ENCODE peak calls at places on chromosome 13, in seven cellular contexts. One of them, this sample, is unnamed.

GRCh38 chr13:110469597-110469996 is 91.9 kb downstream of the RAB20 start:
- DNase-seq in PC-3: no peak
- DNase-seq in aorta: no peak
- DNase-seq in stomach: no peak
- DNase-seq in naive thymus-derived CD4-positive, alpha-beta T cell: no peak
- DNase-seq in body of pancreas: no peak
- DNase-seq in CD8-positive, alpha-beta T cell: no peak
- DNase-seq in this sample: no peak

GRCh38 chr13:52070929-52071523 is 46.5 kb downstream of the UTP14C start:
- DNase-seq in aorta: no peak
- DNase-seq in body of pancreas: no peak
- DNase-seq in naive thymus-derived CD4-positive, alpha-beta T cell: no peak
- DNase-seq in stomach: no peak
- DNase-seq in PC-3: no peak
- DNase-seq in CD8-positive, alpha-beta T cell: no peak
- DNase-seq in this sample: no peak

GRCh38 chr13:109694972-109695371 is 91.4 kb downstream of the IRS2 start:
- DNase-seq in CD8-positive, alpha-beta T cell: no peak
- DNase-seq in stomach: no peak
- DNase-seq in body of pancreas: no peak
- DNase-seq in PC-3: no peak
- DNase-seq in naive thymus-derived CD4-positive, alpha-beta T cell: no peak
- DNase-seq in aorta: no peak
- DNase-seq in this sample: no peak

GRCh38 chr13:50437252-50437651 is 406.2 kb downstream of the DLEU7 start:
- DNase-seq in body of pancreas: no peak
- DNase-seq in CD8-positive, alpha-beta T cell: no peak
- DNase-seq in naive thymus-derived CD4-positive, alpha-beta T cell: no peak
- DNase-seq in aorta: no peak
- DNase-seq in stomach: no peak
- DNase-seq in PC-3: no peak
- DNase-seq in this sample: no peak

GRCh38 chr13:44573790-44574465 is 2.2 kb downstream of the TSC22D1 start:
- DNase-seq in PC-3: peak; percentile 56
- DNase-seq in naive thymus-derived CD4-positive, alpha-beta T cell: no peak
- DNase-seq in CD8-positive, alpha-beta T cell: no peak
- DNase-seq in aorta: no peak
- DNase-seq in body of pancreas: peak; percentile 27
- DNase-seq in stomach: peak; percentile 67
- DNase-seq in this sample: no peak

GRCh38 chr13:78657699-78658629 is 991 bp downstream of the OBI1 start:
- DNase-seq in aorta: no peak
- DNase-seq in CD8-positive, alpha-beta T cell: no peak
- DNase-seq in stomach: no peak
- DNase-seq in PC-3: peak; percentile 38
- DNase-seq in body of pancreas: no peak
- DNase-seq in naive thymus-derived CD4-positive, alpha-beta T cell: no peak
- DNase-seq in this sample: no peak

GRCh38 chr13:27168870-27169525 is 2.6 kb downstream of the USP12 start:
- DNase-seq in naive thymus-derived CD4-positive, alpha-beta T cell: no peak
- DNase-seq in body of pancreas: no peak
- DNase-seq in stomach: no peak
- DNase-seq in PC-3: peak; percentile 29
- DNase-seq in CD8-positive, alpha-beta T cell: no peak
- DNase-seq in aorta: no peak
- DNase-seq in this sample: no peak

GRCh38 chr13:19967619-19968018 is 9.1 kb downstream of the ZMYM2 start:
- DNase-seq in PC-3: no peak
- DNase-seq in CD8-positive, alpha-beta T cell: no peak
- DNase-seq in naive thymus-derived CD4-positive, alpha-beta T cell: no peak
- DNase-seq in aorta: no peak
- DNase-seq in body of pancreas: no peak
- DNase-seq in stomach: no peak
- DNase-seq in this sample: no peak

GRCh38 chr13:38866649-38867048 is 124.0 kb downstream of the STOML3 start:
- DNase-seq in naive thymus-derived CD4-positive, alpha-beta T cell: no peak
- DNase-seq in CD8-positive, alpha-beta T cell: no peak
- DNase-seq in PC-3: peak; percentile 34
- DNase-seq in aorta: no peak
- DNase-seq in stomach: no peak
- DNase-seq in body of pancreas: no peak
- DNase-seq in this sample: no peak

GRCh38 chr13:99327761-99328160 is 20.6 kb upstream of the GPR183 start:
- DNase-seq in body of pancreas: no peak
- DNase-seq in naive thymus-derived CD4-positive, alpha-beta T cell: no peak
- DNase-seq in PC-3: no peak
- DNase-seq in stomach: no peak
- DNase-seq in CD8-positive, alpha-beta T cell: no peak
- DNase-seq in aorta: no peak
- DNase-seq in this sample: no peak

GRCh38 chr13:38899581-38899980 is 91.0 kb downstream of the STOML3 start:
- DNase-seq in body of pancreas: no peak
- DNase-seq in CD8-positive, alpha-beta T cell: no peak
- DNase-seq in naive thymus-derived CD4-positive, alpha-beta T cell: no peak
- DNase-seq in PC-3: no peak
- DNase-seq in aorta: no peak
- DNase-seq in stomach: no peak
- DNase-seq in this sample: no peak

GRCh38 chr13:51225034-51225433 is 2.8 kb downstream of the FAM124A start:
- DNase-seq in aorta: no peak
- DNase-seq in stomach: no peak
- DNase-seq in PC-3: no peak
- DNase-seq in CD8-positive, alpha-beta T cell: no peak
- DNase-seq in body of pancreas: no peak
- DNase-seq in naive thymus-derived CD4-positive, alpha-beta T cell: no peak
- DNase-seq in this sample: no peak

GRCh38 chr13:105918842-105919741 is 616.4 kb downstream of the EFNB2 start:
- DNase-seq in naive thymus-derived CD4-positive, alpha-beta T cell: no peak
- DNase-seq in body of pancreas: no peak
- DNase-seq in PC-3: peak; percentile 90
- DNase-seq in stomach: peak; percentile 54
- DNase-seq in CD8-positive, alpha-beta T cell: no peak
- DNase-seq in aorta: no peak
- DNase-seq in this sample: peak; percentile 77

GRCh38 chr13:86174632-86175031 is 375.4 kb upstream of the SLITRK6 start:
- DNase-seq in PC-3: peak; percentile 7
- DNase-seq in body of pancreas: no peak
- DNase-seq in stomach: no peak
- DNase-seq in naive thymus-derived CD4-positive, alpha-beta T cell: no peak
- DNase-seq in CD8-positive, alpha-beta T cell: no peak
- DNase-seq in aorta: no peak
- DNase-seq in this sample: no peak

GRCh38 chr13:105135852-105136251 is 1399.6 kb downstream of the EFNB2 start:
- DNase-seq in PC-3: no peak
- DNase-seq in body of pancreas: no peak
- DNase-seq in naive thymus-derived CD4-positive, alpha-beta T cell: no peak
- DNase-seq in CD8-positive, alpha-beta T cell: no peak
- DNase-seq in stomach: no peak
- DNase-seq in aorta: no peak
- DNase-seq in this sample: no peak

GRCh38 chr13:99960663-99961440 is 10.7 kb downstream of the ZIC5 start:
- DNase-seq in PC-3: no peak
- DNase-seq in CD8-positive, alpha-beta T cell: no peak
- DNase-seq in body of pancreas: no peak
- DNase-seq in stomach: peak; percentile 11
- DNase-seq in aorta: no peak
- DNase-seq in naive thymus-derived CD4-positive, alpha-beta T cell: no peak
- DNase-seq in this sample: peak; percentile 34

GRCh38 chr13:49690133-49690989 is 925 bp downstream of the EBPL start:
- DNase-seq in aorta: no peak
- DNase-seq in stomach: peak; percentile 35
- DNase-seq in PC-3: peak; percentile 67
- DNase-seq in body of pancreas: peak; percentile 65
- DNase-seq in CD8-positive, alpha-beta T cell: no peak
- DNase-seq in naive thymus-derived CD4-positive, alpha-beta T cell: no peak
- DNase-seq in this sample: no peak

GRCh38 chr13:77583551-77583950 is 48.0 kb downstream of the SCEL start:
- DNase-seq in CD8-positive, alpha-beta T cell: no peak
- DNase-seq in body of pancreas: no peak
- DNase-seq in stomach: no peak
- DNase-seq in aorta: no peak
- DNase-seq in naive thymus-derived CD4-positive, alpha-beta T cell: no peak
- DNase-seq in PC-3: no peak
- DNase-seq in this sample: no peak

GRCh38 chr13:26515721-26516120 is 41.8 kb upstream of the WASF3 start:
- DNase-seq in PC-3: no peak
- DNase-seq in body of pancreas: no peak
- DNase-seq in naive thymus-derived CD4-positive, alpha-beta T cell: no peak
- DNase-seq in stomach: no peak
- DNase-seq in CD8-positive, alpha-beta T cell: no peak
- DNase-seq in aorta: no peak
- DNase-seq in this sample: no peak

GRCh38 chr13:78176880-78177279 is 258.2 kb upstream of the EDNRB start:
- DNase-seq in naive thymus-derived CD4-positive, alpha-beta T cell: no peak
- DNase-seq in stomach: no peak
- DNase-seq in body of pancreas: no peak
- DNase-seq in PC-3: no peak
- DNase-seq in aorta: no peak
- DNase-seq in CD8-positive, alpha-beta T cell: no peak
- DNase-seq in this sample: no peak

GRCh38 chr13:77555246-77555645 is 19.7 kb downstream of the SCEL start:
- DNase-seq in PC-3: no peak
- DNase-seq in CD8-positive, alpha-beta T cell: no peak
- DNase-seq in stomach: no peak
- DNase-seq in aorta: no peak
- DNase-seq in body of pancreas: no peak
- DNase-seq in naive thymus-derived CD4-positive, alpha-beta T cell: no peak
- DNase-seq in this sample: no peak

GRCh38 chr13:49540552-49540951 is 44.8 kb downstream of the PHF11 start:
- DNase-seq in PC-3: peak; percentile 7
- DNase-seq in CD8-positive, alpha-beta T cell: no peak
- DNase-seq in stomach: no peak
- DNase-seq in aorta: no peak
- DNase-seq in naive thymus-derived CD4-positive, alpha-beta T cell: no peak
- DNase-seq in body of pancreas: no peak
- DNase-seq in this sample: no peak

GRCh38 chr13:51811920-51812328 is 8.0 kb upstream of the DHRS12 start:
- DNase-seq in aorta: no peak
- DNase-seq in naive thymus-derived CD4-positive, alpha-beta T cell: no peak
- DNase-seq in body of pancreas: no peak
- DNase-seq in stomach: no peak
- DNase-seq in CD8-positive, alpha-beta T cell: no peak
- DNase-seq in PC-3: no peak
- DNase-seq in this sample: no peak

GRCh38 chr13:20360041-20360491 is 127.9 kb upstream of the GJB6 start:
- DNase-seq in stomach: no peak
- DNase-seq in naive thymus-derived CD4-positive, alpha-beta T cell: no peak
- DNase-seq in CD8-positive, alpha-beta T cell: no peak
- DNase-seq in body of pancreas: peak; percentile 39
- DNase-seq in aorta: no peak
- DNase-seq in PC-3: peak; percentile 70
- DNase-seq in this sample: no peak

GRCh38 chr13:110061270-110061669 is 245.7 kb downstream of the COL4A1 start:
- DNase-seq in aorta: no peak
- DNase-seq in body of pancreas: no peak
- DNase-seq in CD8-positive, alpha-beta T cell: no peak
- DNase-seq in stomach: no peak
- DNase-seq in PC-3: no peak
- DNase-seq in naive thymus-derived CD4-positive, alpha-beta T cell: no peak
- DNase-seq in this sample: no peak

GRCh38 chr13:102675115-102675514 is 19.7 kb downstream of the METTL21C start:
- DNase-seq in naive thymus-derived CD4-positive, alpha-beta T cell: no peak
- DNase-seq in stomach: no peak
- DNase-seq in body of pancreas: no peak
- DNase-seq in aorta: no peak
- DNase-seq in PC-3: no peak
- DNase-seq in CD8-positive, alpha-beta T cell: no peak
- DNase-seq in this sample: no peak
- H3K36me3 ChIP-seq in naive thymus-derived CD4-positive, alpha-beta T cell: peaks cover 14% of the 10 kb centered on the region
- H3K36me3 ChIP-seq in stomach: peaks cover 86% of the 10 kb centered on the region
- H3K36me3 ChIP-seq in body of pancreas: no peaks in the 10 kb centered on the region
- H3K36me3 ChIP-seq in aorta: no peaks in the 10 kb centered on the region
- H3K36me3 ChIP-seq in PC-3: peaks cover 7% of the 10 kb centered on the region
- H3K36me3 ChIP-seq in CD8-positive, alpha-beta T cell: peaks cover 32% of the 10 kb centered on the region
- H3K36me3 ChIP-seq in this sample: peaks cover 73% of the 10 kb centered on the region

DNA sequence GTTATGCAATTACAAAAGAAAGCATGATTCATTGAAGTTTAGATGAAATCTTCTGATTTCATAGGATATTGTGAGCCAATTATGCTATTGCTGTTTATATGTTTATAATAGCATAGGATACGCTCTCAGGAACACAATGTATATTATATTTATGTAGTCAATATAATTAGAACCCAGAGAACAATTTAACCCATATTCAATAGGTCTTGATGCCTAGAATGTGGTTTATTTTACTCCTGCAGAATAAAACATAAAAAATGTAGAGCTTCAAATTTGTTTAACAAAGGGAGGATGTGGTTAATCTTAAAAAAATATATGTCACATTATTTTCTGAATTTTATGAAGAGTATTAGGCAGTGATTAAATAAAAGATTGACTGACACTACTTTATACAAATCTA is 380.8 kb upstream of the SPRY2 start:
- DNase-seq in aorta: no peak
- DNase-seq in PC-3: no peak
- DNase-seq in body of pancreas: no peak
- DNase-seq in naive thymus-derived CD4-positive, alpha-beta T cell: no peak
- DNase-seq in CD8-positive, alpha-beta T cell: no peak
- DNase-seq in stomach: no peak
- DNase-seq in this sample: no peak
- H3K9me3 ChIP-seq in aorta: no peaks in the 10 kb centered on the region
- H3K9me3 ChIP-seq in PC-3: no peaks in the 10 kb centered on the region
- H3K9me3 ChIP-seq in body of pancreas: no peaks in the 10 kb centered on the region
- H3K9me3 ChIP-seq in naive thymus-derived CD4-positive, alpha-beta T cell: no peaks in the 10 kb centered on the region
- H3K9me3 ChIP-seq in CD8-positive, alpha-beta T cell: no peaks in the 10 kb centered on the region
- H3K9me3 ChIP-seq in stomach: no peaks in the 10 kb centered on the region
- H3K9me3 ChIP-seq in this sample: peaks cover 3% of the 10 kb centered on the region

GRCh38 chr13:30654430-30654829 is 36.7 kb downstream of the USPL1 start:
- DNase-seq in stomach: no peak
- DNase-seq in aorta: no peak
- DNase-seq in naive thymus-derived CD4-positive, alpha-beta T cell: no peak
- DNase-seq in CD8-positive, alpha-beta T cell: no peak
- DNase-seq in body of pancreas: no peak
- DNase-seq in PC-3: no peak
- DNase-seq in this sample: no peak
- H3K36me3 ChIP-seq in stomach: peaks cover 88% of the 10 kb centered on the region
- H3K36me3 ChIP-seq in aorta: peaks cover 11% of the 10 kb centered on the region
- H3K36me3 ChIP-seq in naive thymus-derived CD4-positive, alpha-beta T cell: peaks cover 11% of the 10 kb centered on the region
- H3K36me3 ChIP-seq in CD8-positive, alpha-beta T cell: peaks cover 18% of the 10 kb centered on the region
- H3K36me3 ChIP-seq in body of pancreas: no peaks in the 10 kb centered on the region
- H3K36me3 ChIP-seq in PC-3: peaks cover 43% of the 10 kb centered on the region
- H3K36me3 ChIP-seq in this sample: peaks cover 89% of the 10 kb centered on the region

GRCh38 chr13:71240906-71241305 is 626.1 kb downstream of the DACH1 start:
- DNase-seq in CD8-positive, alpha-beta T cell: no peak
- DNase-seq in PC-3: peak; percentile 35
- DNase-seq in aorta: no peak
- DNase-seq in stomach: no peak
- DNase-seq in body of pancreas: no peak
- DNase-seq in naive thymus-derived CD4-positive, alpha-beta T cell: no peak
- DNase-seq in this sample: no peak

GRCh38 chr13:71242191-71242590 is 624.8 kb downstream of the DACH1 start:
- DNase-seq in stomach: no peak
- DNase-seq in body of pancreas: no peak
- DNase-seq in naive thymus-derived CD4-positive, alpha-beta T cell: no peak
- DNase-seq in aorta: no peak
- DNase-seq in PC-3: no peak
- DNase-seq in CD8-positive, alpha-beta T cell: no peak
- DNase-seq in this sample: no peak

DNA sequence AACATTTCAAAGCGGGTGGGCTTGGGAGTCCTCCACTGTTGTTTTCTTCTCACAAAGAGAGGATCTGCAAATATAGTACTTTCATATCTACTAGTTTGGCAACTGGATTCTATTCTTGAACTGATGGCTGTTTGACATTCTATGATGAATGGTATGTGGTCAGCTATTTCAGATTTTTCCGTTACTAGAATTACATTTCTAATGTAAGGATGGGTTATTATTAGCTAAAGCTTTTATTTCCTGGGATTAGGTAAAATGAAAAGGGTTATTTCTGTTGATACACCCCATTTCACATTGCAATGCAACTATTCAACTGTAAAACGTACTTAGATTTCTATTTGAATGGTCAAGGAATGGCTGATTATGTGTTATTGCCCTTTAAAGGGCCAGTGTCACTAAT is 629.7 kb downstream of the DACH1 start:
- DNase-seq in naive thymus-derived CD4-positive, alpha-beta T cell: no peak
- DNase-seq in CD8-positive, alpha-beta T cell: no peak
- DNase-seq in stomach: no peak
- DNase-seq in body of pancreas: no peak
- DNase-seq in PC-3: no peak
- DNase-seq in aorta: no peak
- DNase-seq in this sample: no peak
- H3K9me3 ChIP-seq in naive thymus-derived CD4-positive, alpha-beta T cell: no peaks in the 10 kb centered on the region
- H3K9me3 ChIP-seq in CD8-positive, alpha-beta T cell: no peaks in the 10 kb centered on the region
- H3K9me3 ChIP-seq in stomach: no peaks in the 10 kb centered on the region
- H3K9me3 ChIP-seq in body of pancreas: no peaks in the 10 kb centered on the region
- H3K9me3 ChIP-seq in PC-3: no peaks in the 10 kb centered on the region
- H3K9me3 ChIP-seq in aorta: no peaks in the 10 kb centered on the region
- H3K9me3 ChIP-seq in this sample: no peaks in the 10 kb centered on the region